ENCODE peak calls at places on chromosomes 13 and 19, in six cellular contexts. J is DND-41, Z is cardiac muscle cell, T is K562, S is heart right ventricle, W is GM23338. H is an unnamed sample.

GRCh38 chr19:55353803-55354697 is 469 bp downstream of the COX6B2 start:
- DNase-seq in J (no peak), Z (peak; percentile 71), T (peak; percentile 82), S (no peak), W (peak; percentile 89), H (peak; percentile 49)

GRCh38 chr19:19758164-19758563 is 25.3 kb upstream of the ZNF14 start:
- DNase-seq in J (no peak), Z (no peak), T (no peak), S (no peak), W (peak; percentile 44), H (no peak)

GRCh38 chr19:41705393-41706174 is 2.8 kb upstream of the CEACAM5 start:
- DNase-seq in J (peak; percentile 55), Z (no peak), T (peak; percentile 43), S (no peak), W (peak; percentile 80), H (peak; percentile 14)

GRCh38 chr13:27334774-27335490 is 64.3 kb downstream of the RASL11A start:
- DNase-seq in J (no peak), Z (no peak), T (no peak), S (no peak), W (no peak), H (no peak)

GRCh38 chr13:24064258-24064860 is 96.2 kb upstream of the SPATA13 start:
- DNase-seq in J (no peak), Z (no peak), T (no peak), S (no peak), W (no peak), H (no peak)

GRCh38 chr13:41643502-41643901 is 186.2 kb downstream of the RGCC start:
- DNase-seq in J (no peak), Z (no peak), T (no peak), S (no peak), W (no peak), H (no peak)

GRCh38 chr19:49558591-49558990 is 21.8 kb downstream of the NOSIP start:
- DNase-seq in J (no peak), Z (no peak), T (no peak), S (no peak), W (no peak), H (no peak)

GRCh38 chr19:29543381-29543780 is 17.6 kb downstream of the VSTM2B start:
- DNase-seq in J (no peak), Z (no peak), T (no peak), S (no peak), W (no peak), H (no peak)

GRCh38 chr19:43310221-43310620 is 40.9 kb upstream of the PSG9 start:
- DNase-seq in J (no peak), Z (no peak), T (no peak), S (no peak), W (no peak), H (no peak)

GRCh38 chr13:51435002-51435578 is 17.7 kb downstream of the INTS6 start:
- DNase-seq in J (no peak), Z (peak; percentile 28), T (no peak), S (no peak), W (peak; percentile 39), H (peak; percentile 50)

GRCh38 chr13:48648446-48648845 is 5.3 kb upstream of the CYSLTR2 start:
- DNase-seq in J (no peak), Z (no peak), T (no peak), S (no peak), W (no peak), H (no peak)

GRCh38 chr19:41175825-41176734 is 16.9 kb upstream of the CYP2S1 start:
- DNase-seq in J (peak; percentile 57), Z (peak; percentile 75), T (no peak), S (no peak), W (peak; percentile 96), H (no peak)

GRCh38 chr13:47298506-47298905 is 401.7 kb upstream of the HTR2A start:
- DNase-seq in J (no peak), Z (no peak), T (no peak), S (no peak), W (no peak), H (no peak)

GRCh38 chr19:47268028-47268427 is 6.7 kb upstream of the INAFM1 start:
- DNase-seq in J (no peak), Z (no peak), T (no peak), S (no peak), W (no peak), H (no peak)
- H3K36me3 ChIP-seq in J (peaks cover 38% of the 10 kb centered on the region), Z (peaks cover 10% of the 10 kb centered on the region), T (peaks cover 58% of the 10 kb centered on the region), S (peaks cover 16% of the 10 kb centered on the region), W (no peaks in the 10 kb centered on the region), H (peaks cover 34% of the 10 kb centered on the region)

DNA sequence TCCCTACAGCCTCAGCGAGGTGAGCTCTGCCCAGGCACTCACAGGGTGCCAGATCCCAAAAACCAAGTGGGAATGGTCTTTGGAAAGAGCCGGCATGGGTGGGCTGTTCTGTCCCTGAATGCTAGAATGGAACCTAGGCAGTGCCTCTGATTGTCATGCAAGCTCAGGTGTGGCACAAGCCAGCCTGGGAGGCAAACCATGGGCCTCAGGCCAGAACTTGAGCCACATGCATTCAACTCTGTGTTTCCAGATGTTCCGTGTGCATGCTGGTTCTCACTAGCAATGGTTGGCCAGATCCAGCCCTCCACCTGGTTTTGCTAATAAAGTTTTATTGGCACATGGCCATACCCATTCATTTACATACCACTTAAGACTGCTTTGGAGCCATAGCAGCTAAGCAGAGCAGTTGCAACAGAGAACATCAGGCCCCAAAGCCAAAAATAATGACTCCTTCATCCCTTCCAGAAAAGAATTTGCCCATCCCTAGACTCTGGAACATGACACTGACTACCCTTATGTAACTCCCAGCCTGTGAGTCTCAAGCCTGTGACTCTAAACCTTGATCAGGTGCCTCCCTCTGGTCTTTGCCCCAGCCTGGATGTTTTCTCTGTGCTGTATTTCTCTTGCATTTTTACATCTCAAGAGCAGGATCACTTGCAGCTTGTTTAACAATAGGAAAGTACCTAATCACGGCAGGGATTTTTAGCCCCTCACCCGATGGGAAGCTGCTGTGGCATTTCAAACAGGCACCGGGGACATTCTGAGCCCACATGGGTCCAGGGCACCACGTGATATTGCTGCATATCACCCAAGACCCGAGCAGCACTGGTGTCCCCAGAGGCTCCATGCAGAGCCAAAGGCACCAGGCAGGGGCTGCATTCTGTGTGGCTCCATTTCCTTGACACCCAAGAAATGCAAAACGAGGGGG is 55.4 kb upstream of the USE1 start:
- DNase-seq in J (no peak), Z (no peak), T (no peak), S (no peak), W (peak; percentile 92), H (no peak)
- H3K36me3 ChIP-seq in J (peaks cover 83% of the 10 kb centered on the region), Z (peaks cover 22% of the 10 kb centered on the region), T (peaks cover 73% of the 10 kb centered on the region), S (no peaks in the 10 kb centered on the region), W (peaks cover 28% of the 10 kb centered on the region), H (peaks cover 81% of the 10 kb centered on the region)

GRCh38 chr19:5089283-5089682 is 120.4 kb downstream of the KDM4B start:
- DNase-seq in J (no peak), Z (no peak), T (no peak), S (no peak), W (no peak), H (no peak)

GRCh38 chr19:5092444-5092843 is 123.5 kb downstream of the KDM4B start:
- DNase-seq in J (no peak), Z (no peak), T (no peak), S (no peak), W (no peak), H (no peak)

GRCh38 chr19:5091576-5092215 is 122.8 kb downstream of the KDM4B start:
- DNase-seq in J (no peak), Z (no peak), T (peak; percentile 68), S (no peak), W (no peak), H (no peak)

GRCh38 chr19:5090465-5090779 is 121.5 kb downstream of the KDM4B start:
- DNase-seq in J (no peak), Z (no peak), T (peak; percentile 38), S (no peak), W (no peak), H (no peak)

GRCh38 chr19:5090780-5091575 is 122.1 kb downstream of the KDM4B start:
- DNase-seq in J (peak; percentile 14), Z (peak; percentile 88), T (peak; percentile 96), S (peak; percentile 49), W (no peak), H (no peak)
- H3K36me3 ChIP-seq in J (peaks cover 66% of the 10 kb centered on the region), Z (no peaks in the 10 kb centered on the region), T (peaks cover 23% of the 10 kb centered on the region), S (no peaks in the 10 kb centered on the region), W (peaks cover 3% of the 10 kb centered on the region), H (peaks cover 11% of the 10 kb centered on the region)

GRCh38 chr13:110432522-110432921 is 125.4 kb downstream of the COL4A2 start:
- DNase-seq in J (no peak), Z (no peak), T (no peak), S (no peak), W (no peak), H (no peak)

GRCh38 chr13:110433014-110433413 is 125.9 kb downstream of the COL4A2 start:
- DNase-seq in J (no peak), Z (no peak), T (no peak), S (peak; percentile 56), W (no peak), H (no peak)

GRCh38 chr13:110431425-110431824 is 124.3 kb downstream of the COL4A2 start:
- DNase-seq in J (no peak), Z (no peak), T (no peak), S (no peak), W (no peak), H (no peak)

GRCh38 chr13:110430391-110431338 is 123.6 kb downstream of the COL4A2 start:
- DNase-seq in J (no peak), Z (no peak), T (no peak), S (no peak), W (no peak), H (no peak)

DNA sequence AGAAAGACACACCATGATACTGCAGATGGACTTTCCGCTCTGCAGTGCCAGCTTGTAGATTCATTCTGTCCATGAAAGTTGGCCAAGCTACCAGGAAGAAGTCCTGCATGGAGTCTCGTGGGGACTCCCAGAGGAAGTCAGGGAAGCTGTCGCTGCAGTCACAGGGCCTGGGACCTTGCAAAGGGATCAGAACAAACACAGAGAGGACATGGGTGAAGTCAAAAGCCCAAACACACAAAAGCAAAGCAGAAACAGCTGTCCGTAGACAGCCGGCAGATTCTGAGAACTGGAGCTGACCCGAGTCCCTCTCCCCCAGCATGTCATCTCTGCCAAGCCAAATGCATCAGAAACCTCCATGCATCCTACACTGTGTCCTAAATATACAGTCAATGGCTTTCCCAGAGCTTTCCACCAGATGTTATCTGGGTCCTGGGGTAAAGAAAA is 124.8 kb downstream of the COL4A2 start:
- DNase-seq in J (no peak), Z (no peak), T (no peak), S (peak; percentile 67), W (no peak), H (no peak)
- H3K36me3 ChIP-seq in J (no peaks in the 10 kb centered on the region), Z (peaks cover 29% of the 10 kb centered on the region), T (no peaks in the 10 kb centered on the region), S (no peaks in the 10 kb centered on the region), W (peaks cover 14% of the 10 kb centered on the region), H (no peaks in the 10 kb centered on the region)

GRCh38 chr13:60244381-60244780 is 80.7 kb upstream of the DIAPH3 start:
- DNase-seq in J (no peak), Z (no peak), T (no peak), S (no peak), W (no peak), H (no peak)
- H3K36me3 ChIP-seq in J (no peaks in the 10 kb centered on the region), Z (no peaks in the 10 kb centered on the region), T (no peaks in the 10 kb centered on the region), S (no peaks in the 10 kb centered on the region), W (no peaks in the 10 kb centered on the region), H (no peaks in the 10 kb centered on the region)

GRCh38 chr19:46357846-46358583 is 11.1 kb downstream of the PPP5C start:
- DNase-seq in J (no peak), Z (no peak), T (no peak), S (no peak), W (no peak), H (no peak)
- H3K36me3 ChIP-seq in J (peaks cover 50% of the 10 kb centered on the region), Z (peaks cover 17% of the 10 kb centered on the region), T (peaks cover 77% of the 10 kb centered on the region), S (no peaks in the 10 kb centered on the region), W (peaks cover 31% of the 10 kb centered on the region), H (peaks cover 29% of the 10 kb centered on the region)

H was measured in CD4-positive, CD25-positive, alpha-beta regulatory T cell.